ENCODE peak calls at places on chromosomes 12 and 14, in eight cellular contexts. One of them, this sample, is unnamed.

GRCh38 chr12:84727964-84728363 is 184.6 kb downstream of the SLC6A15 start:
- DNase-seq in ovary: no peak
- DNase-seq in upper lobe of right lung: no peak
- DNase-seq in CD4-positive, alpha-beta memory T cell: no peak
- DNase-seq in tibial artery: no peak
- DNase-seq in CD8-positive, alpha-beta memory T cell: no peak
- DNase-seq in esophagus squamous epithelium: no peak
- DNase-seq in aorta: no peak
- DNase-seq in this sample: no peak

GRCh38 chr14:77023001-77023996 is 5.2 kb downstream of the IRF2BPL start:
- DNase-seq in ovary: peak; percentile 75
- DNase-seq in upper lobe of right lung: no peak
- DNase-seq in CD4-positive, alpha-beta memory T cell: no peak
- DNase-seq in tibial artery: peak; percentile 48
- DNase-seq in CD8-positive, alpha-beta memory T cell: no peak
- DNase-seq in esophagus squamous epithelium: no peak
- DNase-seq in aorta: peak; percentile 68
- DNase-seq in this sample: no peak

GRCh38 chr14:56297449-56297848 is 179.2 kb downstream of the PELI2 start:
- DNase-seq in ovary: no peak
- DNase-seq in upper lobe of right lung: no peak
- DNase-seq in CD4-positive, alpha-beta memory T cell: no peak
- DNase-seq in tibial artery: no peak
- DNase-seq in CD8-positive, alpha-beta memory T cell: no peak
- DNase-seq in esophagus squamous epithelium: no peak
- DNase-seq in aorta: no peak
- DNase-seq in this sample: no peak

GRCh38 chr12:80777587-80777986 is 60.9 kb downstream of the MYF5 start:
- DNase-seq in ovary: no peak
- DNase-seq in upper lobe of right lung: no peak
- DNase-seq in CD4-positive, alpha-beta memory T cell: no peak
- DNase-seq in tibial artery: no peak
- DNase-seq in CD8-positive, alpha-beta memory T cell: no peak
- DNase-seq in esophagus squamous epithelium: no peak
- DNase-seq in aorta: no peak
- DNase-seq in this sample: no peak

GRCh38 chr14:53209370-53209769 is 56.2 kb upstream of the DDHD1 start:
- DNase-seq in ovary: no peak
- DNase-seq in upper lobe of right lung: no peak
- DNase-seq in CD4-positive, alpha-beta memory T cell: no peak
- DNase-seq in tibial artery: no peak
- DNase-seq in CD8-positive, alpha-beta memory T cell: no peak
- DNase-seq in esophagus squamous epithelium: no peak
- DNase-seq in aorta: no peak
- DNase-seq in this sample: no peak

GRCh38 chr14:51219473-51220448 is 20.3 kb upstream of the TMX1 start:
- DNase-seq in ovary: no peak
- DNase-seq in upper lobe of right lung: no peak
- DNase-seq in CD4-positive, alpha-beta memory T cell: no peak
- DNase-seq in tibial artery: no peak
- DNase-seq in CD8-positive, alpha-beta memory T cell: no peak
- DNase-seq in esophagus squamous epithelium: no peak
- DNase-seq in aorta: no peak
- DNase-seq in this sample: no peak

GRCh38 chr12:34402228-34402898 is 380.1 kb downstream of the ALG10 start:
- DNase-seq in ovary: peak; percentile 1
- DNase-seq in upper lobe of right lung: peak; percentile 52
- DNase-seq in CD4-positive, alpha-beta memory T cell: no peak
- DNase-seq in tibial artery: peak; percentile 11
- DNase-seq in CD8-positive, alpha-beta memory T cell: peak; percentile 0
- DNase-seq in esophagus squamous epithelium: no peak
- DNase-seq in aorta: peak; percentile 62
- DNase-seq in this sample: no peak

GRCh38 chr12:112350593-112351592 is 31.3 kb downstream of the HECTD4 start:
- DNase-seq in ovary: no peak
- DNase-seq in upper lobe of right lung: no peak
- DNase-seq in CD4-positive, alpha-beta memory T cell: no peak
- DNase-seq in tibial artery: no peak
- DNase-seq in CD8-positive, alpha-beta memory T cell: no peak
- DNase-seq in esophagus squamous epithelium: no peak
- DNase-seq in aorta: no peak
- DNase-seq in this sample: no peak

GRCh38 chr14:100404419-100404818 is 81.3 kb downstream of the SLC25A47 start:
- DNase-seq in ovary: no peak
- DNase-seq in upper lobe of right lung: peak; percentile 44
- DNase-seq in CD4-positive, alpha-beta memory T cell: no peak
- DNase-seq in tibial artery: no peak
- DNase-seq in CD8-positive, alpha-beta memory T cell: no peak
- DNase-seq in esophagus squamous epithelium: no peak
- DNase-seq in aorta: no peak
- DNase-seq in this sample: no peak
- H3K4me1 ChIP-seq in ovary: no peaks in the 10 kb centered on the region
- H3K4me1 ChIP-seq in upper lobe of right lung: peaks cover 12% of the 10 kb centered on the region
- H3K4me1 ChIP-seq in CD4-positive, alpha-beta memory T cell: peaks cover 35% of the 10 kb centered on the region
- H3K4me1 ChIP-seq in tibial artery: no peaks in the 10 kb centered on the region
- H3K4me1 ChIP-seq in CD8-positive, alpha-beta memory T cell: peaks cover 25% of the 10 kb centered on the region
- H3K4me1 ChIP-seq in esophagus squamous epithelium: no peaks in the 10 kb centered on the region
- H3K4me1 ChIP-seq in aorta: no peaks in the 10 kb centered on the region
- H3K4me1 ChIP-seq in this sample: peaks cover 28% of the 10 kb centered on the region

DNA sequence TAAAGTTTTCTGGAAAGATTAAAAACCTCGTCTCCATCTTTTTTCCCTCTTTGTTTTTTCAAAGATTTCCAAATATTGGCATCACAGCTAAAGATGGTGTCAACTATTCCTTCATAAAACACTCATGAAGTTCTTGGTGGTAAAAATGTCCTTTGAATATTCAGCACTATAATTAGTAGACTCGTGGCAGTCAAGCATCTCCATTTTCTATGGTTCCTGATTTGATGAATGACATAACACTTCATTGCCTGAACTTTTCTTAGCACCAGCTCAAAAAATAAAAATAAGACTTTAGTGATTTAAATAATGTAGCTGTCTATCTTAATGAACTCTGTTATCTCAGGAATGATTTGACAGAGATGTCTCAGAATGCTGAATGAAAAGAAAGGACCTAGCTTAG is 19.7 kb downstream of the UBE2N start:
- DNase-seq in ovary: no peak
- DNase-seq in upper lobe of right lung: no peak
- DNase-seq in CD4-positive, alpha-beta memory T cell: no peak
- DNase-seq in tibial artery: no peak
- DNase-seq in CD8-positive, alpha-beta memory T cell: no peak
- DNase-seq in esophagus squamous epithelium: no peak
- DNase-seq in aorta: no peak
- DNase-seq in this sample: no peak
- H3K4me1 ChIP-seq in ovary: peaks cover 13% of the 10 kb centered on the region
- H3K4me1 ChIP-seq in upper lobe of right lung: peaks cover 46% of the 10 kb centered on the region
- H3K4me1 ChIP-seq in CD4-positive, alpha-beta memory T cell: peaks cover 85% of the 10 kb centered on the region
- H3K4me1 ChIP-seq in tibial artery: no peaks in the 10 kb centered on the region
- H3K4me1 ChIP-seq in CD8-positive, alpha-beta memory T cell: peaks cover 73% of the 10 kb centered on the region
- H3K4me1 ChIP-seq in esophagus squamous epithelium: peaks cover 4% of the 10 kb centered on the region
- H3K4me1 ChIP-seq in aorta: peaks cover 2% of the 10 kb centered on the region
- H3K4me1 ChIP-seq in this sample: peaks cover 66% of the 10 kb centered on the region

DNA sequence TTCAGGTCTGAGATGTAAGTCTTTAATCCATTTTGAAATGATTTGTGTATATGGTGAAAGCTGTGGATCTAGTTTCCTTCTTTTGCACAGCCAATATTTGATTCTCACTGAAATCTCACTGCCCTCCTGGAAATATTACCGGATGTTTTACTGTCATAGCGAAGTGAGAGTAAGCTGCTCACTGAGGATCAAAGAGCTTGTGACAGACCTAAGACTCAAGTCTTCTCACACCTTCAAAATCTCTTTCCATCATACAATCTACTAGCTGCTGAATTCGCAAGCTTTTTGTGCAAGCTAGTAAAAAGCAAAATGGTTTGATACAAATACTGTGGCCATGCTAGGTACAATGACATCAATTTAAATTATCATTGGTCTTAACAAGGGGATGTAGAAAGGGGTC is 3.9 kb downstream of the LRRK2 start:
- DNase-seq in ovary: no peak
- DNase-seq in upper lobe of right lung: no peak
- DNase-seq in CD4-positive, alpha-beta memory T cell: no peak
- DNase-seq in tibial artery: no peak
- DNase-seq in CD8-positive, alpha-beta memory T cell: no peak
- DNase-seq in esophagus squamous epithelium: no peak
- DNase-seq in aorta: no peak
- DNase-seq in this sample: no peak
- H3K4me1 ChIP-seq in ovary: peaks cover 1% of the 10 kb centered on the region
- H3K4me1 ChIP-seq in upper lobe of right lung: no peaks in the 10 kb centered on the region
- H3K4me1 ChIP-seq in CD4-positive, alpha-beta memory T cell: peaks cover 8% of the 10 kb centered on the region
- H3K4me1 ChIP-seq in tibial artery: no peaks in the 10 kb centered on the region
- H3K4me1 ChIP-seq in CD8-positive, alpha-beta memory T cell: no peaks in the 10 kb centered on the region
- H3K4me1 ChIP-seq in esophagus squamous epithelium: peaks cover 4% of the 10 kb centered on the region
- H3K4me1 ChIP-seq in aorta: no peaks in the 10 kb centered on the region
- H3K4me1 ChIP-seq in this sample: no peaks in the 10 kb centered on the region

GRCh38 chr14:93086441-93087055 is 29.2 kb downstream of the ITPK1 start:
- DNase-seq in ovary: no peak
- DNase-seq in upper lobe of right lung: no peak
- DNase-seq in CD4-positive, alpha-beta memory T cell: no peak
- DNase-seq in tibial artery: no peak
- DNase-seq in CD8-positive, alpha-beta memory T cell: no peak
- DNase-seq in esophagus squamous epithelium: no peak
- DNase-seq in aorta: no peak
- DNase-seq in this sample: no peak
- H3K4me1 ChIP-seq in ovary: peaks cover 4% of the 10 kb centered on the region
- H3K4me1 ChIP-seq in upper lobe of right lung: peaks cover 9% of the 10 kb centered on the region
- H3K4me1 ChIP-seq in CD4-positive, alpha-beta memory T cell: peaks cover 14% of the 10 kb centered on the region
- H3K4me1 ChIP-seq in tibial artery: no peaks in the 10 kb centered on the region
- H3K4me1 ChIP-seq in CD8-positive, alpha-beta memory T cell: peaks cover 18% of the 10 kb centered on the region
- H3K4me1 ChIP-seq in esophagus squamous epithelium: peaks cover 17% of the 10 kb centered on the region
- H3K4me1 ChIP-seq in aorta: no peaks in the 10 kb centered on the region
- H3K4me1 ChIP-seq in this sample: peaks cover 14% of the 10 kb centered on the region